ENCODE peak calls at places on chromosomes 6 and 20, in six cellular contexts. One of them, this sample, is unnamed.
A peak's percentile ranks its signal among the peaks of the same experiment; 100 is the strongest.

GRCh38 chr6:89948876-89949275 is 54.6 kb downstream of the GJA10 start:
- DNase-seq in body of pancreas: no peak
- DNase-seq in stomach: no peak
- DNase-seq in epithelial cell of esophagus: peak; percentile 28
- DNase-seq in CD8-positive, alpha-beta T cell: no peak
- DNase-seq in AG10803: no peak
- DNase-seq in this sample: no peak

GRCh38 chr6:56849876-56850275 is 105.0 kb upstream of the BEND6 start:
- DNase-seq in body of pancreas: no peak
- DNase-seq in stomach: no peak
- DNase-seq in epithelial cell of esophagus: peak; percentile 28
- DNase-seq in CD8-positive, alpha-beta T cell: no peak
- DNase-seq in AG10803: peak; percentile 71
- DNase-seq in this sample: peak; percentile 68

GRCh38 chr6:37620519-37620918 is 77.2 kb downstream of the MDGA1 start:
- DNase-seq in body of pancreas: no peak
- DNase-seq in stomach: no peak
- DNase-seq in epithelial cell of esophagus: no peak
- DNase-seq in CD8-positive, alpha-beta T cell: no peak
- DNase-seq in AG10803: no peak
- DNase-seq in this sample: no peak

GRCh38 chr6:150269857-150270223 is 99.0 kb upstream of the IYD start:
- DNase-seq in body of pancreas: no peak
- DNase-seq in stomach: no peak
- DNase-seq in epithelial cell of esophagus: peak; percentile 100
- DNase-seq in CD8-positive, alpha-beta T cell: no peak
- DNase-seq in AG10803: peak; percentile 35
- DNase-seq in this sample: peak; percentile 45

GRCh38 chr6:113318553-113318952 is 538.6 kb upstream of the MARCKS start:
- DNase-seq in body of pancreas: no peak
- DNase-seq in stomach: no peak
- DNase-seq in epithelial cell of esophagus: peak; percentile 13
- DNase-seq in CD8-positive, alpha-beta T cell: no peak
- DNase-seq in AG10803: no peak
- DNase-seq in this sample: no peak

GRCh38 chr20:34861386-34862084 is 11.1 kb downstream of the GGT7 start:
- DNase-seq in body of pancreas: peak; percentile 64
- DNase-seq in stomach: peak; percentile 69
- DNase-seq in epithelial cell of esophagus: peak; percentile 48
- DNase-seq in CD8-positive, alpha-beta T cell: no peak
- DNase-seq in AG10803: no peak
- DNase-seq in this sample: no peak

GRCh38 chr20:12591949-12592470 is 416.8 kb upstream of the SPTLC3 start:
- DNase-seq in body of pancreas: no peak
- DNase-seq in stomach: no peak
- DNase-seq in epithelial cell of esophagus: no peak
- DNase-seq in CD8-positive, alpha-beta T cell: no peak
- DNase-seq in AG10803: no peak
- DNase-seq in this sample: no peak

GRCh38 chr6:99333068-99333467 is 16.4 kb downstream of the FAXC start:
- DNase-seq in body of pancreas: no peak
- DNase-seq in stomach: no peak
- DNase-seq in epithelial cell of esophagus: no peak
- DNase-seq in CD8-positive, alpha-beta T cell: no peak
- DNase-seq in AG10803: no peak
- DNase-seq in this sample: no peak

GRCh38 chr20:44745560-44746366 is at the start of gene KCNK15:
- DNase-seq in body of pancreas: peak; percentile 31
- DNase-seq in stomach: peak; percentile 62
- DNase-seq in epithelial cell of esophagus: peak; percentile 18
- DNase-seq in CD8-positive, alpha-beta T cell: peak; percentile 21
- DNase-seq in AG10803: no peak
- DNase-seq in this sample: no peak

GRCh38 chr20:51326241-51326819 is 216.2 kb downstream of the NFATC2 start:
- DNase-seq in body of pancreas: peak; percentile 62
- DNase-seq in stomach: peak; percentile 63
- DNase-seq in epithelial cell of esophagus: peak; percentile 59
- DNase-seq in CD8-positive, alpha-beta T cell: peak; percentile 46
- DNase-seq in AG10803: peak; percentile 45
- DNase-seq in this sample: peak; percentile 61

GRCh38 chr6:15032015-15032414 is 213.9 kb upstream of the JARID2 start:
- DNase-seq in body of pancreas: no peak
- DNase-seq in stomach: no peak
- DNase-seq in epithelial cell of esophagus: no peak
- DNase-seq in CD8-positive, alpha-beta T cell: no peak
- DNase-seq in AG10803: no peak
- DNase-seq in this sample: no peak

GRCh38 chr20:47740225-47741184 is 44.8 kb downstream of the SULF2 start:
- DNase-seq in body of pancreas: no peak
- DNase-seq in stomach: no peak
- DNase-seq in epithelial cell of esophagus: peak; percentile 34
- DNase-seq in CD8-positive, alpha-beta T cell: no peak
- DNase-seq in AG10803: no peak
- DNase-seq in this sample: no peak

GRCh38 chr20:64223526-64224067 is 32.0 kb upstream of the PCMTD2 start:
- DNase-seq in body of pancreas: no peak
- DNase-seq in stomach: no peak
- DNase-seq in epithelial cell of esophagus: peak; percentile 9
- DNase-seq in CD8-positive, alpha-beta T cell: no peak
- DNase-seq in AG10803: peak; percentile 8
- DNase-seq in this sample: peak; percentile 9

GRCh38 chr20:41329435-41330342 is 10.9 kb upstream of the LPIN3 start:
- DNase-seq in body of pancreas: no peak
- DNase-seq in stomach: peak; percentile 42
- DNase-seq in epithelial cell of esophagus: peak; percentile 95
- DNase-seq in CD8-positive, alpha-beta T cell: peak; percentile 65
- DNase-seq in AG10803: peak; percentile 99
- DNase-seq in this sample: peak; percentile 92

GRCh38 chr20:19993937-19994667 is 23.1 kb upstream of the NAA20 start:
- DNase-seq in body of pancreas: no peak
- DNase-seq in stomach: no peak
- DNase-seq in epithelial cell of esophagus: peak; percentile 90
- DNase-seq in CD8-positive, alpha-beta T cell: no peak
- DNase-seq in AG10803: peak; percentile 78
- DNase-seq in this sample: peak; percentile 56

GRCh38 chr6:45084257-45084656 is 243.9 kb upstream of the RUNX2 start:
- DNase-seq in body of pancreas: no peak
- DNase-seq in stomach: no peak
- DNase-seq in epithelial cell of esophagus: no peak
- DNase-seq in CD8-positive, alpha-beta T cell: no peak
- DNase-seq in AG10803: peak; percentile 5
- DNase-seq in this sample: no peak

GRCh38 chr20:32052090-32052791 is at the start of gene HCK:
- DNase-seq in body of pancreas: no peak
- DNase-seq in stomach: peak; percentile 29
- DNase-seq in epithelial cell of esophagus: no peak
- DNase-seq in CD8-positive, alpha-beta T cell: no peak
- DNase-seq in AG10803: no peak
- DNase-seq in this sample: no peak

GRCh38 chr6:501891-502601 is 110.5 kb downstream of the IRF4 start:
- DNase-seq in body of pancreas: no peak
- DNase-seq in stomach: no peak
- DNase-seq in epithelial cell of esophagus: no peak
- DNase-seq in CD8-positive, alpha-beta T cell: peak; percentile 41
- DNase-seq in AG10803: no peak
- DNase-seq in this sample: no peak

GRCh38 chr6:44161997-44162338 is 3.3 kb downstream of the CAPN11 start:
- DNase-seq in body of pancreas: no peak
- DNase-seq in stomach: no peak
- DNase-seq in epithelial cell of esophagus: peak; percentile 76
- DNase-seq in CD8-positive, alpha-beta T cell: no peak
- DNase-seq in AG10803: peak; percentile 33
- DNase-seq in this sample: peak; percentile 49

GRCh38 chr6:10641494-10641893 is 52.9 kb downstream of the C6orf52 start:
- DNase-seq in body of pancreas: no peak
- DNase-seq in stomach: no peak
- DNase-seq in epithelial cell of esophagus: no peak
- DNase-seq in CD8-positive, alpha-beta T cell: no peak
- DNase-seq in AG10803: no peak
- DNase-seq in this sample: no peak

GRCh38 chr6:39128106-39128505 is 13.1 kb upstream of the SAYSD1 start:
- DNase-seq in body of pancreas: no peak
- DNase-seq in stomach: no peak
- DNase-seq in epithelial cell of esophagus: no peak
- DNase-seq in CD8-positive, alpha-beta T cell: no peak
- DNase-seq in AG10803: peak; percentile 6
- DNase-seq in this sample: peak; percentile 98

DNA sequence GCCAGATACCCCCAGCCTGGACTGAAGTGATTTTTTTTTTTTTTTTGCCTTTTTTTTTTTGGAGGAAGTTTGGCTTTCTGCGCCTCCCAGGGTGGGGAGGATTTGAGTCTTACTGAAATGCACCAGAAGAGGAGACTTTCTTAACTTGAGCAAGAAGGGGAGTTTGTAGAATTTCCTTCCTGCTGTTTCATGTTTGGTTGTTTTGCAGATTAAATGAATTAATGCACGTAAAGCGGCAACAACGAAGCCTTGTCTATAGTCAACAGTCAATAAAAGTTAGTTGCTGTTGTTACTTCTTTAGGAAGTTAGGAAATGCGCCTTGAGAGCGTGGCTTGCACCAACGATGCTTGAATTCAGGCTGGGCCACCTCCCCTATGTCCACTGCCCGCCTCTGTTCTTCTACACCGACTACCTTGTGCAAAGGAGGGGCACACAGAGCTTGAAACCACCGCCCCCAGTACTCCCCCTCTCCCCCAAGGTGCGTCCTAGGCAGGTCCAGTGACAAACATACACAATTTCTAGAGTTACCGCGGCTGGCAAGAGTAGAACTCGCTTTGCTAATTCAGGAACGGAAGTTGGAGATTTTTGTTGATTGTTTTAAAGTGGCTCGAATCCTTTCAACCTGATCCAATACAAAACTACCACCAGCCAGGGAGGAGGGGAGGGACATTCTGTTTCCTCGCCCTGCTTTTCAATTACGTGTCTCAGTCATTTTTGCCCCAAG is 828 bp upstream of the CYP24A1 start:
- DNase-seq in body of pancreas: no peak
- DNase-seq in stomach: no peak
- DNase-seq in epithelial cell of esophagus: peak; percentile 45
- DNase-seq in CD8-positive, alpha-beta T cell: no peak
- DNase-seq in AG10803: no peak
- DNase-seq in this sample: no peak
- H3K4me3 ChIP-seq in body of pancreas: no peak overlapping the region
- H3K4me3 ChIP-seq in stomach: peak overlapping the region; percentile 23
- H3K4me3 ChIP-seq in epithelial cell of esophagus: no peak overlapping the region
- H3K4me3 ChIP-seq in CD8-positive, alpha-beta T cell: peak overlapping the region; percentile 23
- H3K4me3 ChIP-seq in AG10803: no peak overlapping the region
- H3K4me3 ChIP-seq in this sample: no peak overlapping the region

DNA sequence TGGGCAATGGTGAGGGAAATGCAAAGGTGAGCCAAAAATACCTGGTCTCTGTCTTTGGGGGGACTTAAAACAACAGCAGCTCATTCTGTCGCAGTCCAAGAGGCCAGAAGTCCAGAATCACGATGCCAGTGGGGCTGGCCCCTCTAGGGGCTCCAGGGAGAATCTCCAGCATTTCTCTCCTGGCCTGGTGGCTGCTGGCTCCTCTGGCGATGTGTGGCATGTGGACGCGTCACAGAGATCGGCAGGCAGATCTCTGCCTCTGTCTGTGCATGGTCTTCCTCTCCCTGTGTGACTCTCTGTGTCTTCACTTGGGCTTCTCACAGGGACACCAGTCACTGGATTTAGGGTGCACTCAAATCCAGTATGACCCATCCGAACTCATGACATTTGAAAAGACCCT is 14.0 kb upstream of the PMEPA1 start:
- DNase-seq in body of pancreas: no peak
- DNase-seq in stomach: no peak
- DNase-seq in epithelial cell of esophagus: no peak
- DNase-seq in CD8-positive, alpha-beta T cell: no peak
- DNase-seq in AG10803: no peak
- DNase-seq in this sample: no peak
- TF ChIP-seq CTCF in body of pancreas: no peak
- TF ChIP-seq CTCF in stomach: no peak
- TF ChIP-seq CTCF in epithelial cell of esophagus: no peak
- TF ChIP-seq CTCF in CD8-positive, alpha-beta T cell: no peak
- TF ChIP-seq CTCF in AG10803: no peak
- TF ChIP-seq CTCF in this sample: no peak

DNA sequence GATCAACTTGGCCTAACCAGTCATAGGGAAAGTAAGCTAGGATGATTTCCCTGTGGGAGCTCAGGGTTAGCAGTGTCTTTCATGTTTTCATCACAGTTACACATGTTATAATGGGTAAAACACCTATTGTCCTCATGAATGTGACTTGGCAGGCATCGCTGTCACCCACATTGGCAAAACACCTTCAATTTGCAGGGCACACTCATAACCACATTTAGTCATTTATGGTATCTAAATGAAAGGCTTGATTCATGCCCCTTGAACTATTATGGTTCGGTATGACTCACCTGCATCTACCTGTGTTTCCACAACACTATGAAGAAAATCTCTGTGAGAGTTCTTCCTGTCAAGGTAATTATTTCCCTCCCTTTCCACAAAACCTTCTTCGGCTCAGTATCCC is 49.2 kb downstream of the FRK start:
- DNase-seq in body of pancreas: no peak
- DNase-seq in stomach: no peak
- DNase-seq in epithelial cell of esophagus: peak; percentile 91
- DNase-seq in CD8-positive, alpha-beta T cell: no peak
- DNase-seq in AG10803: no peak
- DNase-seq in this sample: no peak
- H3K4me3 ChIP-seq in body of pancreas: no peak overlapping the region
- H3K4me3 ChIP-seq in stomach: no peak overlapping the region
- H3K4me3 ChIP-seq in epithelial cell of esophagus: no peak overlapping the region
- H3K4me3 ChIP-seq in CD8-positive, alpha-beta T cell: no peak overlapping the region
- H3K4me3 ChIP-seq in AG10803: no peak overlapping the region
- H3K4me3 ChIP-seq in this sample: no peak overlapping the region

GRCh38 chr6:119612176-119612870 is 262.8 kb upstream of the MAN1A1 start:
- DNase-seq in body of pancreas: no peak
- DNase-seq in stomach: no peak
- DNase-seq in epithelial cell of esophagus: no peak
- DNase-seq in CD8-positive, alpha-beta T cell: no peak
- DNase-seq in AG10803: peak; percentile 65
- DNase-seq in this sample: peak; percentile 33
- TF ChIP-seq CTCF in body of pancreas: no peak
- TF ChIP-seq CTCF in stomach: no peak
- TF ChIP-seq CTCF in epithelial cell of esophagus: no peak
- TF ChIP-seq CTCF in CD8-positive, alpha-beta T cell: no peak
- TF ChIP-seq CTCF in AG10803: peak; percentile 38
- TF ChIP-seq CTCF in this sample: no peak

GRCh38 chr6:8435845-8436168 is 462 bp upstream of the SLC35B3 start:
- DNase-seq in body of pancreas: no peak
- DNase-seq in stomach: no peak
- DNase-seq in epithelial cell of esophagus: peak; percentile 82
- DNase-seq in CD8-positive, alpha-beta T cell: no peak
- DNase-seq in AG10803: no peak
- DNase-seq in this sample: no peak

GRCh38 chr6:8435093-8435844 is at the start of gene SLC35B3:
- DNase-seq in body of pancreas: peak; percentile 96
- DNase-seq in stomach: peak; percentile 98
- DNase-seq in epithelial cell of esophagus: peak; percentile 93
- DNase-seq in CD8-positive, alpha-beta T cell: peak; percentile 97
- DNase-seq in AG10803: peak; percentile 90
- DNase-seq in this sample: peak; percentile 91

GRCh38 chr6:8434727-8435092 is 635 bp downstream of the SLC35B3 start:
- DNase-seq in body of pancreas: no peak
- DNase-seq in stomach: no peak
- DNase-seq in epithelial cell of esophagus: no peak
- DNase-seq in CD8-positive, alpha-beta T cell: no peak
- DNase-seq in AG10803: peak; percentile 5
- DNase-seq in this sample: no peak

GRCh38 chr6:8429821-8430220 is 5.5 kb downstream of the SLC35B3 start:
- DNase-seq in body of pancreas: no peak
- DNase-seq in stomach: no peak
- DNase-seq in epithelial cell of esophagus: no peak
- DNase-seq in CD8-positive, alpha-beta T cell: no peak
- DNase-seq in AG10803: no peak
- DNase-seq in this sample: no peak

GRCh38 chr6:8432614-8433013 is 2.7 kb downstream of the SLC35B3 start:
- DNase-seq in body of pancreas: no peak
- DNase-seq in stomach: no peak
- DNase-seq in epithelial cell of esophagus: peak; percentile 11
- DNase-seq in CD8-positive, alpha-beta T cell: no peak
- DNase-seq in AG10803: no peak
- DNase-seq in this sample: no peak
- H3K4me3 ChIP-seq in body of pancreas: no peak overlapping the region
- H3K4me3 ChIP-seq in stomach: no peak overlapping the region
- H3K4me3 ChIP-seq in epithelial cell of esophagus: no peak overlapping the region
- H3K4me3 ChIP-seq in CD8-positive, alpha-beta T cell: no peak overlapping the region
- H3K4me3 ChIP-seq in AG10803: no peak overlapping the region
- H3K4me3 ChIP-seq in this sample: no peak overlapping the region